ENCODE peak calls at places on chromosomes 5 and 9, in seven cellular contexts. S is left lung, F is spleen, M is DND-41, D is body of pancreas, O is A673, A is Peyer's patch. G is an unnamed sample. For H3K27me3, the result is how much of the 10 kb centered on the place peaks cover.

GRCh38 chr5:95621839-95622629 is 2.1 kb downstream of the GPR150 start:
- DNase-seq in S (no peak), F (no peak), M (peak), D (peak), O (no peak), A (no peak), G (no peak)

GRCh38 chr5:135954899-135955298 is at the start of gene LECT2:
- DNase-seq in S (no peak), F (no peak), M (no peak), D (no peak), O (no peak), A (no peak), G (no peak)

GRCh38 chr9:138097501-138097991 is 220.0 kb downstream of the CACNA1B start:
- DNase-seq in S (peak), F (peak), M (no peak), D (no peak), O (no peak), A (peak), G (no peak)

GRCh38 chr9:136399176-136400037 is 563 bp downstream of the SNAPC4 start:
- DNase-seq in S (peak), F (peak), M (no peak), D (peak), O (no peak), A (no peak), G (peak)

GRCh38 chr5:176611435-176611834 is 1.5 kb upstream of the GPRIN1 start:
- DNase-seq in S (no peak), F (no peak), M (peak), D (peak), O (peak), A (peak), G (no peak)

GRCh38 chr5:93736284-93736683 is 5.1 kb downstream of the POU5F2 start:
- DNase-seq in S (no peak), F (no peak), M (no peak), D (no peak), O (no peak), A (no peak), G (no peak)

GRCh38 chr9:137006116-137007003 is 10.0 kb upstream of the CLIC3 start:
- DNase-seq in S (no peak), F (no peak), M (no peak), D (no peak), O (no peak), A (no peak), G (no peak)

GRCh38 chr5:41094871-41095270 is 23.7 kb upstream of the MROH2B start:
- DNase-seq in S (no peak), F (no peak), M (no peak), D (no peak), O (no peak), A (no peak), G (no peak)

GRCh38 chr5:161660806-161661205 is 24.7 kb upstream of the GABRA6 start:
- DNase-seq in S (peak), F (no peak), M (no peak), D (peak), O (no peak), A (no peak), G (no peak)

GRCh38 chr5:160477266-160477970 is 55.8 kb downstream of the PTTG1 start:
- DNase-seq in S (no peak), F (no peak), M (no peak), D (no peak), O (no peak), A (no peak), G (no peak)

GRCh38 chr9:92986175-92987110 is 39.1 kb downstream of the FGD3 start:
- DNase-seq in S (no peak), F (no peak), M (peak), D (peak), O (peak), A (peak), G (no peak)

GRCh38 chr9:77981332-77981731 is 50.3 kb downstream of the GNAQ start:
- DNase-seq in S (peak), F (peak), M (no peak), D (peak), O (no peak), A (no peak), G (peak)

GRCh38 chr9:113649054-113649453 is 185.5 kb downstream of the RGS3 start:
- DNase-seq in S (no peak), F (peak), M (no peak), D (peak), O (peak), A (no peak), G (no peak)

GRCh38 chr5:128905225-128906110 is 59.8 kb upstream of the SLC27A6 start:
- DNase-seq in S (no peak), F (no peak), M (peak), D (peak), O (peak), A (no peak), G (peak)

GRCh38 chr5:73917433-73917832 is 291.4 kb downstream of the ARHGEF28 start:
- DNase-seq in S (no peak), F (no peak), M (no peak), D (peak), O (peak), A (no peak), G (no peak)

GRCh38 chr9:21967707-21968106 is 26.5 kb downstream of the CDKN2A start:
- DNase-seq in S (no peak), F (no peak), M (no peak), D (no peak), O (no peak), A (no peak), G (no peak)

GRCh38 chr9:136978073-136978864 is 965 bp downstream of the PTGDS start:
- DNase-seq in S (no peak), F (peak), M (no peak), D (peak), O (peak), A (peak), G (no peak)

GRCh38 chr5:98774192-98775046 is 956 bp downstream of the RGMB start:
- DNase-seq in S (peak), F (peak), M (no peak), D (peak), O (peak), A (peak), G (peak)

GRCh38 chr9:128503870-128504269 is 649 bp upstream of the GLE1 start:
- DNase-seq in S (no peak), F (peak), M (no peak), D (peak), O (no peak), A (peak), G (peak)
- H3K4me3 ChIP-seq in S (peak), F (peak), M (peak), D (no peak), O (peak), A (peak), G (peak)

DNA sequence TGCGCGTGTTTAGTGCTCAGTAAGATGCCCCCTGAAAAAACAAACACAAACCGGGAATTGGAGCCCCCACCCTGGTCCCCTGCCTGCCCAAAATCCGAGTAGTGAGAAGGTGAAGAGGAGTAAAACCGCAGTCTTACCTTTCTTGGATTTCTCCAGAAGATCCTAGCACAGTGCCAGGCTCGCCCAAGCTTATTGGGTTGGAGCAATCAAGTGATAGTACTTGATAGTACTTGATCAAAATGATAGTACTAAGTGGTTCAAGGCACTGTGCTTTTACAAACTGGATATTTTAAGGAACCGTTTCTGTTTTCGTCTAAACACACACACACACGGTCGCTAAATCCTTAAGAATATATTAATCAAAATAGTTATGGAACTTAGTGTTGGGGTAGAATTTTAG is 2.8 kb upstream of the TRAF1 start:
- DNase-seq in S (no peak), F (no peak), M (no peak), D (no peak), O (no peak), A (no peak), G (no peak)
- TF ChIP-seq CTCF in S (no peak), F (no peak), M (no peak), D (no peak), O (no peak), A (no peak), G (no peak)

DNA sequence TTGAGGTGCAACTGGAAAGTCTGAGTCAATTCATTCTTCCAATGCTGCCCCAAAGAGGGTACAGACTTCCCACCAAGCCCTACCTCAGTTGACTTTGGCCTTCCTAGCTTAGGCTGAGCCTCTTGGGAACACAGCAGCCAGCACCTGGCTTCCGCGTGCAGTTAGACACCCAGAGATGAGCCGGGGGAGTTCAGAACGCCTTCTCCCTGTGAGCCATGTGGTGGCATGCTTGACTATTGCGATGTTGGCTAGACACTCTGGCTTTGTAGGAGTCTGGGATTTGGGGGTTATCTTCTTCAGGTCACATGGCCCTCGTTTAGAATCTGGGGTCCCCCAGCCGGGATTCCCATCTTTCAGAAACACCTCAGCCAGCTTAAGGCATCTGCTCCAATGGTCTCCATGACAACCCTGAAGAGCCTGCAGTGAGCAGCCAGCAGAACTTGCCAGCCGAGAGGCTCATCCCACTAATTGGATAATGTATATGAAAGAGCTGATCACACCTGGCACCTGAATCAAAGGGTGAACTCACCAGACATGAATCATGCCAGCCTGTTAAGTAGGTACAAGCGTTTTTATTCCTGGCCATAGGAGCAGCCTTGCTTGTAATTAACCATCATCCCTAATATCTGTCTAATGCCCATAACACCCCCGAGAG is 167.5 kb downstream of the SYK start:
- DNase-seq in S (no peak), F (no peak), M (no peak), D (no peak), O (no peak), A (no peak), G (no peak)
- H3K27me3 ChIP-seq in S (under half), F (under half), M (under half), D (under half), O (under half), A (under half), G (under half)

GRCh38 chr5:1881273-1881586 is 1.5 kb downstream of the IRX4 start:
- DNase-seq in S (no peak), F (no peak), M (no peak), D (no peak), O (peak), A (no peak), G (no peak)
- H3K4me3 ChIP-seq in S (no peak), F (no peak), M (no peak), D (no peak), O (no peak), A (no peak), G (no peak)

GRCh38 chr5:174796711-174797192 is 72.4 kb downstream of the MSX2 start:
- DNase-seq in S (no peak), F (no peak), M (no peak), D (no peak), O (no peak), A (no peak), G (no peak)

GRCh38 chr5:174793076-174793475 is 68.7 kb downstream of the MSX2 start:
- DNase-seq in S (no peak), F (no peak), M (no peak), D (no peak), O (no peak), A (no peak), G (no peak)

GRCh38 chr5:174794941-174795672 is 70.7 kb downstream of the MSX2 start:
- DNase-seq in S (no peak), F (no peak), M (no peak), D (no peak), O (no peak), A (no peak), G (no peak)

GRCh38 chr5:174790906-174791305 is 66.5 kb downstream of the MSX2 start:
- DNase-seq in S (no peak), F (no peak), M (no peak), D (no peak), O (no peak), A (no peak), G (no peak)

GRCh38 chr5:174793684-174794328 is 69.4 kb downstream of the MSX2 start:
- DNase-seq in S (peak), F (peak), M (peak), D (peak), O (peak), A (no peak), G (peak)
- TF ChIP-seq CTCF in S (peak), F (peak), M (no peak), D (peak), O (peak), A (peak), G (peak)

GRCh38 chr5:2499917-2500316 is 251.6 kb downstream of the IRX2 start:
- DNase-seq in S (no peak), F (no peak), M (no peak), D (no peak), O (no peak), A (no peak), G (no peak)

GRCh38 chr5:2492476-2492875 is 259.0 kb downstream of the IRX2 start:
- DNase-seq in S (no peak), F (no peak), M (no peak), D (no peak), O (no peak), A (no peak), G (no peak)

GRCh38 chr5:2491846-2492245 is 259.6 kb downstream of the IRX2 start:
- DNase-seq in S (no peak), F (no peak), M (no peak), D (no peak), O (no peak), A (no peak), G (no peak)

GRCh38 chr5:2493356-2493755 is 258.1 kb downstream of the IRX2 start:
- DNase-seq in S (no peak), F (no peak), M (no peak), D (no peak), O (no peak), A (no peak), G (no peak)

GRCh38 chr5:2496126-2496525 is 255.4 kb downstream of the IRX2 start:
- DNase-seq in S (no peak), F (no peak), M (no peak), D (no peak), O (no peak), A (no peak), G (no peak)
- H3K27me3 ChIP-seq in S (under half), F (under half), M (under half), D (under half), O (under half), A (under half), G (under half)

GRCh38 chr9:694499-695154 is 146.9 kb upstream of the DMRT1 start:
- DNase-seq in S (no peak), F (no peak), M (no peak), D (no peak), O (no peak), A (no peak), G (no peak)

GRCh38 chr9:690517-691111 is 150.9 kb upstream of the DMRT1 start:
- DNase-seq in S (no peak), F (no peak), M (no peak), D (no peak), O (no peak), A (no peak), G (no peak)

GRCh38 chr9:691825-692363 is 149.6 kb upstream of the DMRT1 start:
- DNase-seq in S (no peak), F (no peak), M (no peak), D (no peak), O (no peak), A (no peak), G (no peak)

GRCh38 chr9:693460-694390 is 147.8 kb upstream of the DMRT1 start:
- DNase-seq in S (no peak), F (no peak), M (no peak), D (peak), O (peak), A (no peak), G (no peak)

DNA sequence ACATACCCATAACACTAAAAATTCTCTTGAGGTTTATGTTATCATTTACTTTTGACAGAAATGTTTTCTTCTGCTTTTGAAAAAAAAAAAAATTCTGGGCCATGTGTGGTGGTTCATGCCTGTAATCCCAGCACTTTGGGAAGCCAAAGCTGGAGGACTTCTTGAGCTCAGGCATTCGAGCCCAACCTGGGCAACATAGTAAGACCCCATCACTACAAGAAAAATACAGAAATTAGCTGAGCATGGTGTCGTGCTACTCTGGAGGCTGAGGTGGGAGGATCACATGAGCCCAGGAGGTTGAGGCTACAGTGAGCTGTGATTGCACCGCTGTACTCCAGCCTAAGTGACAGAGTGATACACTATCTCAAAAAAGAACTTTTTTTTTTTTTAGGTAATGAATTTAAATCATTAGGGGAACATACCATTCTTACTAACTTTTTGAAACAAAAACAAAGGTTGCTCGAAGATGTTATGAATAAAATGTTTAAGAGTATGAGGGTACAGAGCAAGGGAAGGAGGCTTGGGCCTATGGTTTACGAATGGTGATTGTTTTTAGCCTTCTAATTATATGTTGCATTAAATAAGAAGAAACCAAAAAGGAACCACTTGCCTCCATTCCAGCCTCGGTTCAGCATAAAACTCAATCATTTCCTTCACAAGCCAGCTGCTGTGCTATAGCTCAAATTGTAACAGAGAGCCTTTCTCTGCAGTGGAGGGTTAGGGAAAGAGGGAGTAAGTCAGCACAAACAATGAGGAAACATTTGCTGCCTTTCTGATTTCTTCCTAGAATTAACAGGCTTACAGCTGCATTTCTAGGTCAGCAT is 148.6 kb upstream of the DMRT1 start:
- DNase-seq in S (no peak), F (no peak), M (no peak), D (no peak), O (peak), A (no peak), G (no peak)
- H3K4me3 ChIP-seq in S (no peak), F (peak), M (no peak), D (no peak), O (peak), A (peak), G (no peak)

DNA sequence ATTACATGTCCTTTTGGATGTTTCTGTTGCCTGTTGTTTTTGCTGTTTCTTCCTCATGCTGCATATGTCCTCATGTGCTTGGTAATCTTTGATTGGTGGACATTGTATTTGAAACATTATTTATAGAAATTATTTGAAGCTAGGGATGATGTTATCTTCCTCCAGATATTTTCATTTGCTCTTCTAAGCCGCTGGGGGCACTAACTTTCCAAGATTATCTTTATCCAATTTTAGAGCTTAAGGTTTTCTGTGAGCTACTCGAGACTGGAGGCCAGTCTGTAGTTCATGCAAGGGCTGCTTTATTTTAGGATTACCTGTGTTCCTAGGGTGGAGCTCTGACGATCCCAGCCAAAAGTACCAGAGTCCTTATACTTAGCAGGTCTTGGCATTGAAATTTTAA is 40.9 kb downstream of the STX17 start:
- DNase-seq in S (no peak), F (no peak), M (no peak), D (no peak), O (no peak), A (no peak), G (no peak)
- TF ChIP-seq CTCF in S (no peak), F (no peak), M (no peak), D (no peak), O (no peak), A (no peak), G (no peak)

DNA sequence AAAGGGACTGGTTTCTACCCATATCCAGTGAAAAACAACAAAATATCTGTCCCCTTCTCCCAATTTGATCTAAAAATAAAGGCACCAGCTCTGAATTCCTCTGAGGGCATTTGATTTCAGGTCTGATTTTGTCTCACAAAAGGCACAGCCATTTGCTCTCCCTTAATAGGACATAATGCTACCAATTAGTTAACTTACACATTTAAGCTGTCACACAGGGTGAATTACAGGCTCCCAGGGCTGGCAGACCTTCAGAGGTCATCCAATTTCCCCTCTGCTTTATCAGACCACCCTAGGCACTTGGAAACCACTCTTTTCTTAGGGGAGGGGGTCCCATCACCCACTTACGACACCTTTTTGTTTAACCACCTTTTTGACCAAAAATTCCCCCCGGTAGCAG is 319.9 kb downstream of the SPOCK1 start:
- DNase-seq in S (no peak), F (no peak), M (no peak), D (no peak), O (no peak), A (no peak), G (no peak)
- H3K27me3 ChIP-seq in S (under half), F (under half), M (under half), D (under half), O (under half), A (under half), G (under half)

GRCh38 chr5:138369249-138369648 is 16.8 kb downstream of the KDM3B start:
- DNase-seq in S (no peak), F (no peak), M (no peak), D (no peak), O (no peak), A (no peak), G (no peak)
- H3K4me3 ChIP-seq in S (no peak), F (peak), M (no peak), D (no peak), O (no peak), A (no peak), G (no peak)